ENCODE peak calls at places on chromosomes 4 and X, in seven cellular contexts. K is hippocampal formation; M is activated naive CD8-positive, alpha-beta T cell treated with anti-CD3 and anti-CD28 coated beads, Interleukin-2, amount 50 U/mL, for 24 hours; Q is activated CD8-positive, alpha-beta memory T cell treated with anti-CD3 and anti-CD28 coated beads, Interleukin-2, amount 10 ng/mL, durations not matched to agents 7 days and 5 days; N is effector CD4-positive, alpha-beta T cell; S is iPS-NIHi11; O is M059J. Z is an unnamed sample.
A peak's percentile ranks its signal among the peaks of the same experiment; 100 is the strongest.

GRCh38 chr4:128068927-128069326 is 7.8 kb downstream of the LARP1B start:
- DNase-seq in K (no peak), M (no peak), Q (peak; percentile 41), N (no peak), S (peak; percentile 19), O (peak; percentile 38), Z (no peak)

GRCh38 chrX:39975094-39975865 is 122.5 kb downstream of the BCOR start:
- DNase-seq in K (no peak), M (no peak), Q (no peak), N (no peak), S (no peak), O (peak; percentile 82), Z (no peak)

GRCh38 chrX:138411048-138411447 is 300.5 kb downstream of the FGF13 start:
- DNase-seq in K (no peak), M (no peak), Q (no peak), N (no peak), S (no peak), O (no peak), Z (no peak)

GRCh38 chrX:121256653-121257052 is 209.2 kb downstream of the GLUD2 start:
- DNase-seq in K (no peak), M (no peak), Q (no peak), N (no peak), S (no peak), O (peak; percentile 24), Z (no peak)

GRCh38 chr4:1360423-1361283 is 13.6 kb downstream of the UVSSA start:
- DNase-seq in K (no peak), M (no peak), Q (no peak), N (no peak), S (no peak), O (peak; percentile 18), Z (no peak)

GRCh38 chr4:15918484-15919129 is 19.9 kb downstream of the FGFBP1 start:
- DNase-seq in K (no peak), M (no peak), Q (no peak), N (no peak), S (no peak), O (no peak), Z (no peak)

GRCh38 chr4:80017125-80017854 is 55.7 kb downstream of the ANTXR2 start:
- DNase-seq in K (no peak), M (no peak), Q (no peak), N (no peak), S (no peak), O (peak; percentile 79), Z (no peak)

GRCh38 chr4:52996261-52997131 is 134.4 kb downstream of the RASL11B start:
- DNase-seq in K (no peak), M (no peak), Q (no peak), N (no peak), S (no peak), O (no peak), Z (no peak)

GRCh38 chr4:83989835-83990234 is 453.9 kb downstream of the GPAT3 start:
- DNase-seq in K (no peak), M (no peak), Q (no peak), N (no peak), S (no peak), O (no peak), Z (no peak)

GRCh38 chr4:122525865-122526264 is 69.3 kb upstream of the IL2 start:
- DNase-seq in K (no peak), M (no peak), Q (no peak), N (no peak), S (no peak), O (no peak), Z (no peak)

GRCh38 chrX:136577562-136577961 is 45.5 kb downstream of the VGLL1 start:
- DNase-seq in K (peak; percentile 45), M (peak; percentile 58), Q (peak; percentile 84), N (peak; percentile 52), S (peak; percentile 53), O (peak; percentile 58), Z (peak; percentile 5)

GRCh38 chrX:110218591-110218990 is 99.3 kb downstream of the AMMECR1 start:
- DNase-seq in K (no peak), M (no peak), Q (no peak), N (no peak), S (no peak), O (no peak), Z (no peak)

GRCh38 chr4:38056024-38056685 is 96.0 kb downstream of the PTTG2 start:
- DNase-seq in K (no peak), M (no peak), Q (no peak), N (no peak), S (no peak), O (no peak), Z (no peak)

GRCh38 chr4:185013715-185014114 is 4.6 kb upstream of the HELT start:
- DNase-seq in K (no peak), M (no peak), Q (no peak), N (no peak), S (no peak), O (peak; percentile 22), Z (no peak)

GRCh38 chr4:18419780-18420179 is 398.2 kb upstream of the LCORL start:
- DNase-seq in K (no peak), M (no peak), Q (no peak), N (no peak), S (no peak), O (no peak), Z (no peak)

GRCh38 chrX:150408007-150408406 is 44.9 kb downstream of the MAMLD1 start:
- DNase-seq in K (no peak), M (no peak), Q (no peak), N (no peak), S (no peak), O (no peak), Z (no peak)

GRCh38 chrX:1262369-1262768 is 6.2 kb upstream of the CSF2RA start:
- DNase-seq in K (no peak), M (no peak), Q (no peak), N (no peak), S (no peak), O (no peak), Z (no peak)

GRCh38 chr4:160238790-160239189 is 1135.9 kb downstream of the RAPGEF2 start:
- DNase-seq in K (no peak), M (no peak), Q (no peak), N (no peak), S (no peak), O (no peak), Z (no peak)

GRCh38 chr4:152408514-152409327 is 127.2 kb downstream of the FBXW7 start:
- DNase-seq in K (no peak), M (no peak), Q (no peak), N (peak; percentile 14), S (peak; percentile 44), O (peak; percentile 27), Z (no peak)

GRCh38 chr4:144644368-144645101 is 1.4 kb upstream of the HHIP start:
- DNase-seq in K (no peak), M (no peak), Q (no peak), N (no peak), S (no peak), O (no peak), Z (no peak)

GRCh38 chrX:106802388-106803275 is at the start of gene TBC1D8B:
- DNase-seq in K (peak; percentile 77), M (peak; percentile 8), Q (peak; percentile 46), N (no peak), S (peak; percentile 66), O (peak; percentile 96), Z (peak; percentile 4)

GRCh38 chr4:40182979-40183378 is 13.9 kb upstream of the RHOH start:
- DNase-seq in K (no peak), M (no peak), Q (no peak), N (no peak), S (no peak), O (no peak), Z (no peak)

GRCh38 chr4:56200275-56200674 is 187.0 kb downstream of the AASDH start:
- DNase-seq in K (no peak), M (no peak), Q (no peak), N (no peak), S (no peak), O (no peak), Z (no peak)

GRCh38 chr4:20662851-20663250 is 37.4 kb upstream of the PACRGL start:
- DNase-seq in K (no peak), M (no peak), Q (no peak), N (no peak), S (no peak), O (peak; percentile 57), Z (no peak)

GRCh38 chr4:20248155-20248558 is 3.5 kb upstream of the SLIT2 start:
- DNase-seq in K (peak; percentile 49), M (no peak), Q (no peak), N (no peak), S (peak; percentile 34), O (peak; percentile 71), Z (no peak)

GRCh38 chr4:145824469-145824868 is 114.2 kb downstream of the ZNF827 start:
- DNase-seq in K (no peak), M (no peak), Q (no peak), N (no peak), S (peak; percentile 70), O (no peak), Z (no peak)

GRCh38 chr4:160352637-160353036 is 1249.8 kb downstream of the RAPGEF2 start:
- DNase-seq in K (no peak), M (no peak), Q (no peak), N (no peak), S (no peak), O (no peak), Z (no peak)

GRCh38 chr4:170497729-170498128 is 408.0 kb upstream of the AADAT start:
- DNase-seq in K (no peak), M (no peak), Q (no peak), N (no peak), S (no peak), O (no peak), Z (no peak)

GRCh38 chr4:122606364-122607043 is 14.4 kb downstream of the IL21 start:
- DNase-seq in K (no peak), M (no peak), Q (no peak), N (no peak), S (peak; percentile 16), O (no peak), Z (no peak)

GRCh38 chr4:1596393-1596792 is 87.7 kb downstream of the FAM53A start:
- DNase-seq in K (no peak), M (no peak), Q (no peak), N (no peak), S (peak; percentile 66), O (no peak), Z (no peak)

GRCh38 chr4:6561706-6562371 is 13.2 kb upstream of the MAN2B2 start:
- DNase-seq in K (no peak), M (no peak), Q (no peak), N (no peak), S (peak; percentile 44), O (no peak), Z (no peak)

GRCh38 chrX:130114141-130114561 is 3.9 kb upstream of the ELF4 start:
- DNase-seq in K (no peak), M (no peak), Q (no peak), N (no peak), S (no peak), O (peak; percentile 88), Z (no peak)

GRCh38 chrX:29535212-29536162 is 679.9 kb upstream of the MAGEB2 start:
- DNase-seq in K (no peak), M (no peak), Q (no peak), N (no peak), S (no peak), O (peak; percentile 71), Z (no peak)

GRCh38 chr4:109977854-109978501 is 65.3 kb downstream of the EGF start:
- DNase-seq in K (peak; percentile 54), M (no peak), Q (no peak), N (no peak), S (peak; percentile 20), O (peak; percentile 41), Z (no peak)

GRCh38 chr4:40264497-40264896 is 67.7 kb downstream of the RHOH start:
- DNase-seq in K (no peak), M (no peak), Q (no peak), N (no peak), S (no peak), O (peak; percentile 62), Z (no peak)

Z was measured in 8988T.